ENCODE peak calls at places on chromosome 11, in nine cellular contexts. M is iPS DF 6.9; K is suprapubic skin; N is left ventricle myocardium inferior; J is Peyer's patch; C is CD4-positive, alpha-beta memory T cell; L is neural progenitor cell; W is pancreas; I is tibial artery. X is an unnamed sample.

GRCh38 chr11:45158891-45159605 is 12.6 kb downstream of the PRDM11 start:
- DNase-seq in W (no peak), K (peak; percentile 59), I (peak; percentile 67), M (no peak), L (no peak), C (no peak), N (no peak), J (no peak), X (no peak)

GRCh38 chr11:128318856-128319474 is 268.4 kb downstream of the ETS1 start:
- DNase-seq in J (no peak), M (no peak), W (no peak), K (no peak), C (peak; percentile 76), N (no peak), L (no peak), I (no peak), X (no peak)

GRCh38 chr11:46554205-46555162 is 39.3 kb downstream of the AMBRA1 start:
- DNase-seq in N (no peak), J (no peak), M (no peak), K (no peak), W (no peak), I (no peak), C (no peak), L (peak; percentile 51), X (no peak)

GRCh38 chr11:133865466-133865865 is 20.2 kb upstream of the SPATA19 start:
- DNase-seq in W (no peak), M (no peak), L (no peak), J (no peak), I (no peak), N (no peak), K (no peak), C (no peak), X (no peak)

GRCh38 chr11:44305643-44306468 is 4.1 kb downstream of the ALX4 start:
- DNase-seq in N (no peak), I (no peak), C (no peak), M (no peak), K (peak; percentile 58), J (peak; percentile 48), W (peak; percentile 21), L (peak; percentile 72), X (no peak)

GRCh38 chr11:93519179-93519578 is 24.0 kb downstream of the SMCO4 start:
- DNase-seq in C (no peak), L (no peak), N (no peak), J (no peak), K (no peak), W (no peak), M (no peak), I (no peak), X (no peak)

GRCh38 chr11:82557274-82557673 is 176.4 kb downstream of the FAM181B start:
- DNase-seq in I (peak; percentile 66), M (no peak), J (no peak), L (no peak), N (peak; percentile 32), C (no peak), K (no peak), W (no peak), X (no peak)

GRCh38 chr11:100964400-100964799 is 165.2 kb downstream of the PGR start:
- DNase-seq in L (no peak), I (no peak), N (no peak), J (no peak), W (no peak), M (no peak), K (no peak), C (no peak), X (no peak)

GRCh38 chr11:2092956-2093412 is 46.2 kb downstream of the IGF2 start:
- DNase-seq in I (peak; percentile 88), N (peak; percentile 86), J (peak; percentile 50), C (peak; percentile 72), M (no peak), L (no peak), W (peak; percentile 98), K (peak; percentile 88), X (peak; percentile 78)

GRCh38 chr11:116876656-116877055 is 39.2 kb upstream of the APOA1 start:
- DNase-seq in I (no peak), W (no peak), K (no peak), J (no peak), L (no peak), N (no peak), C (no peak), M (no peak), X (no peak)

GRCh38 chr11:3123761-3124733 is 41.1 kb downstream of the OSBPL5 start:
- DNase-seq in L (no peak), W (peak; percentile 46), N (peak; percentile 86), M (no peak), J (peak; percentile 68), K (peak; percentile 94), I (peak; percentile 98), C (no peak), X (no peak)

GRCh38 chr11:35030716-35031213 is 108.2 kb upstream of the CD44 start:
- DNase-seq in N (peak; percentile 35), W (no peak), C (no peak), J (no peak), L (no peak), I (peak; percentile 87), M (no peak), K (peak; percentile 90), X (peak; percentile 15)

GRCh38 chr11:11468919-11469318 is 115.9 kb upstream of the CSNK2A3 start:
- DNase-seq in W (no peak), M (no peak), L (no peak), I (peak; percentile 83), N (no peak), C (no peak), J (no peak), K (no peak), X (no peak)

GRCh38 chr11:206516-207212 is 535 bp downstream of the BET1L start:
- DNase-seq in K (peak; percentile 80), L (no peak), M (no peak), N (no peak), W (peak; percentile 48), J (peak; percentile 66), I (peak; percentile 76), C (no peak), X (no peak)
- H3K27ac ChIP-seq in K (peak overlapping the region; percentile 100), L (no peak overlapping the region), M (no peak overlapping the region), N (peak overlapping the region; percentile 100), W (peak overlapping the region; percentile 98), J (peak overlapping the region; percentile 100), I (peak overlapping the region; percentile 97), C (peak overlapping the region; percentile 98), X (peak overlapping the region; percentile 93)

DNA sequence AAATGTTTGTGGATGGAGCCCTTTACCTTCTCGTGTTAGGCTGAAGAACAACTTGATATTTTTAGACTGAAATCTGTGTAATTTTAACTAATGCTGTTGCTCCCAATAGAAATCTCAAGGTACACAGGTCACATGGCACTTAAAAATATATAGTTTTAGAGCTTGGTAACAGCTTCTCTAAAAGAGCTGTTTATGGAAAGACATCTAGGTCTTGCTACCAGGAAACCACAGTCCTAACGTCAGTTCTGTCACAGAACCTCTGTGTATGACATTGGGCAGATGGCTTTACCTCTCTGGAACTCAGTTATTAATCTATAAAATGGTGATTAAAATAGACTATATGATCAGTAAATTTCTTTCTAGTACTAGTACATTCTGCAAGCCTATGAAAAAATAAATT is 35.4 kb downstream of the PAK1 start:
- DNase-seq in W (no peak), L (no peak), K (no peak), N (no peak), M (no peak), I (no peak), C (no peak), J (no peak), X (no peak)
- H3K27ac ChIP-seq in W (no peak overlapping the region), L (no peak overlapping the region), K (no peak overlapping the region), N (no peak overlapping the region), M (no peak overlapping the region), I (no peak overlapping the region), C (no peak overlapping the region), J (no peak overlapping the region), X (no peak overlapping the region)

DNA sequence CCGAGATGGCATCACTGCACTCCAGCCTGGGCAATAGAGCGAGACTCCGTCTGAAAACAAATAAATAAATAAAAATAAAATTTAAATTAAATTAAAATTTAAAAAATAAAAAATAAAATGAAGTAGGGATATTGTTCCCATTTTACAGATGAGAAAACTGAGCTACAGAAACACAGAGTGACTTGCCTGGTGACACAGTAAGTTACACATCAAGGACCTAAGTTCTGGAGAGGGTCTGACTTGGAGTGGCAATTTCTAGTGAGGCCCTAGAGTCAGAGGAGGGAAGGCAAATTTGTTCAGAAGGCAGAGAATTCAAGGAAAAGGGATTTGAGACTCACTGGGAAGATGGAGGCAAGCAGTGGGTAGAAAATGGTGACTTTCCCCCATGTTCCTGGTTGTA is 2.0 kb downstream of the SCGB1A1 start:
- DNase-seq in K (no peak), J (no peak), L (no peak), I (no peak), C (no peak), N (no peak), W (no peak), M (no peak), X (no peak)
- H3K27ac ChIP-seq in K (no peak overlapping the region), J (no peak overlapping the region), L (no peak overlapping the region), I (no peak overlapping the region), C (no peak overlapping the region), N (no peak overlapping the region), W (no peak overlapping the region), M (no peak overlapping the region), X (no peak overlapping the region)

DNA sequence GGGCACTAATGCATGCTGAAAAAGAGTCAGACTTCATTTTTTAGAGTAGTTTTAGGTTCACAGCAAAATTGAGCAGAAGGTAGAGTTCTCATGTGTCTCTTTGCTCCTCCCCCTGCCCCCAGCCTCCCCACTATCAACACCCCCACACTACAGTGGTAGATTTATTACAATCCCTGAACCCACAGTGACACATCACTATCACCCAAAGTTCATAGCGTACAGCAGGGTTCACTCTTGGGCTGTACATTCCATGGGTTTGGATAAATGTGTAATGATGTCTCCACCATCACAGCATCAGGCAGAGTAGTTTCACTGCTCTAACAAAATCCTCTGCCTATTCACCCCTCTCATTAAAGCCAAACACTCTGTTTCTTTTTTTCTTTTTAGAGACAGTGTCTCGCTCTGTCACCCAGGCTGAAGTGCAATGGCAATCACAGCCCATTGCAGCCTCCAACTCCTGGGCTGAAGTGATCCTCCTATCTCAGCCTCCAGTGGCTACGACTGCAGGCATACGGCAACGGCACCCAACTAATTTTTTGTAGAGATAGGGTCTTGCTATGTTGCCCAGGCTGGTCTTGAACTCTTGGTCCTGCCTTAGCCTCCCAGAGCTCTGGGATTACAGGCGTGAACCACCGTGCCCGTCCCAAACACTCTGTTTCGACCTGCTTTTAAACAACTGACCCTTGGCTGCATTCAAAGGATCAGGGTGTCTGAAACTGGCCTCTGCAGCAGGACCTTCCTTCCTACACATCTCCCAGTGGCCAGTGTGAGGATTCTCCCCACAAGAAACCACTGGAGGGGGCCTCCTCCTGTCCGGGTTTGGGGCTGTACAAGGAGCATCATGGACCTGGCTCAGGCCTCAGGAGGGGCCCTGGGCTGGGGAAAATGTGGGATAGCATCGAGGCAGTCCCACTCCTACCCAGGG is 4.2 kb downstream of the BEST1 start:
- DNase-seq in I (no peak), M (no peak), J (no peak), N (no peak), W (no peak), K (no peak), C (no peak), L (no peak), X (no peak)
- H3K27ac ChIP-seq in I (peak overlapping the region; percentile 61), M (no peak overlapping the region), J (peak overlapping the region; percentile 58), N (peak overlapping the region; percentile 84), W (peak overlapping the region; percentile 44), K (peak overlapping the region; percentile 16), C (no peak overlapping the region), L (no peak overlapping the region), X (no peak overlapping the region)

X was measured in CD4-positive, alpha-beta T cell.